ENCODE peak calls at places on chromosomes 3 and 15, in eight cellular contexts. O is natural killer cell; K is bronchial epithelial cell; N is activated CD8-positive, alpha-beta T cell treated with anti-CD3 and anti-CD28 coated beads for 36 hours; D is HCT116; U is mammary epithelial cell; A is astrocyte of the spinal cord; Z is cardiac muscle cell. P is an unnamed sample.
A peak's percentile ranks its signal among the peaks of the same experiment; 100 is the strongest.

GRCh38 chr3:117708601-117709000 is 999.0 kb downstream of the TUSC7 start:
- DNase-seq in N (no peak), D (no peak), K (peak; percentile 79), O (no peak), Z (no peak), A (no peak), U (no peak), P (no peak)

GRCh38 chr15:51869074-51869425 is 39.6 kb downstream of the TMOD3 start:
- DNase-seq in O (no peak), N (no peak), A (peak; percentile 89), U (peak; percentile 70), Z (no peak), D (peak; percentile 85), K (peak; percentile 82), P (no peak)

GRCh38 chr15:88882745-88883144 is 12.6 kb downstream of the HAPLN3 start:
- DNase-seq in N (no peak), Z (no peak), U (no peak), K (peak; percentile 33), D (no peak), O (no peak), A (peak; percentile 67), P (no peak)

GRCh38 chr15:71052356-71052755 is 62.9 kb upstream of the THSD4 start:
- DNase-seq in A (no peak), O (no peak), D (no peak), U (peak; percentile 94), K (peak; percentile 98), N (no peak), Z (no peak), P (no peak)

GRCh38 chr3:149419816-149420215 is 42.4 kb upstream of the TM4SF1 start:
- DNase-seq in Z (no peak), A (no peak), O (no peak), N (no peak), D (no peak), K (no peak), U (no peak), P (no peak)

GRCh38 chr15:37102315-37103021 is 2.1 kb upstream of the MEIS2 start:
- DNase-seq in Z (no peak), N (no peak), A (peak; percentile 49), O (no peak), D (no peak), U (no peak), K (no peak), P (no peak)

GRCh38 chr3:128335621-128336296 is 130.9 kb downstream of the DNAJB8 start:
- DNase-seq in A (no peak), O (no peak), N (no peak), U (peak; percentile 10), D (no peak), K (peak; percentile 32), Z (peak; percentile 32), P (no peak)

GRCh38 chr3:5188419-5189405 is 1.2 kb downstream of the EDEM1 start:
- DNase-seq in N (peak; percentile 76), A (peak; percentile 33), K (peak; percentile 53), Z (peak; percentile 27), D (no peak), U (peak; percentile 48), O (no peak), P (no peak)

GRCh38 chr3:161989012-161989411 is 492.4 kb downstream of the OTOL1 start:
- DNase-seq in K (no peak), O (no peak), U (no peak), Z (no peak), D (no peak), N (no peak), A (no peak), P (no peak)

GRCh38 chr3:32325957-32326356 is 65.7 kb upstream of the CMTM7 start:
- DNase-seq in Z (no peak), A (no peak), D (no peak), N (no peak), O (no peak), U (peak; percentile 23), K (peak; percentile 43), P (no peak)

GRCh38 chr15:43469867-43470266 is 23.1 kb downstream of the TP53BP1 start:
- DNase-seq in K (peak; percentile 61), A (peak; percentile 56), O (no peak), N (no peak), D (no peak), Z (no peak), U (peak; percentile 81), P (no peak)

GRCh38 chr15:73948396-73948795 is 22.1 kb downstream of the LOXL1 start:
- DNase-seq in A (no peak), K (no peak), Z (no peak), D (no peak), N (no peak), U (no peak), O (no peak), P (no peak)

GRCh38 chr15:40250304-40250656 is 11.4 kb downstream of the PAK6 start:
- DNase-seq in N (no peak), U (no peak), D (no peak), Z (no peak), A (no peak), K (no peak), O (no peak), P (no peak)

GRCh38 chr3:140470211-140470610 is 207.7 kb upstream of the TRIM42 start:
- DNase-seq in A (no peak), K (no peak), U (no peak), O (no peak), N (no peak), Z (no peak), D (no peak), P (no peak)

GRCh38 chr3:39146611-39147373 is 6.6 kb downstream of the CSRNP1 start:
- DNase-seq in O (peak; percentile 64), U (peak; percentile 97), N (peak; percentile 83), Z (no peak), A (peak; percentile 97), D (peak; percentile 77), K (peak; percentile 92), P (peak; percentile 97)

GRCh38 chr15:29270169-29270955 is 740 bp upstream of the NSMCE3 start:
- DNase-seq in Z (no peak), N (peak; percentile 11), K (peak; percentile 68), D (no peak), O (no peak), A (peak; percentile 44), U (peak; percentile 28), P (no peak)

GRCh38 chr3:33439421-33440327 is 531 bp downstream of the UBP1 start:
- DNase-seq in O (peak; percentile 51), D (no peak), U (peak; percentile 51), N (peak; percentile 64), A (peak; percentile 37), Z (peak; percentile 76), K (peak; percentile 26), P (peak; percentile 58)

GRCh38 chr3:187406927-187407326 is 38.7 kb downstream of the RTP4 start:
- DNase-seq in O (no peak), K (peak; percentile 0), N (no peak), A (peak; percentile 25), D (no peak), Z (no peak), U (peak; percentile 32), P (no peak)

GRCh38 chr3:55795736-55796135 is 308.6 kb upstream of the WNT5A start:
- DNase-seq in N (no peak), D (no peak), O (no peak), A (peak; percentile 23), U (no peak), Z (no peak), K (peak; percentile 74), P (no peak)

GRCh38 chr3:149013726-149014125 is 22.4 kb downstream of the GYG1 start:
- DNase-seq in Z (no peak), K (no peak), D (no peak), U (no peak), N (no peak), A (peak; percentile 71), O (no peak), P (no peak)

GRCh38 chr15:62833671-62834070 is 208.9 kb upstream of the TPM1 start:
- DNase-seq in Z (no peak), A (no peak), N (no peak), K (no peak), O (no peak), D (no peak), U (no peak), P (no peak)

GRCh38 chr3:42473083-42473932 is 29.1 kb upstream of the VIPR1 start:
- DNase-seq in U (peak; percentile 17), O (no peak), Z (peak; percentile 76), K (peak; percentile 32), N (no peak), A (no peak), D (no peak), P (no peak)

GRCh38 chr15:99070268-99070667 is 34.6 kb upstream of the SYNM start:
- DNase-seq in K (peak; percentile 65), Z (no peak), D (no peak), O (no peak), U (no peak), N (no peak), A (no peak), P (no peak)

GRCh38 chr3:195030791-195031321 is 240.1 kb downstream of the XXYLT1 start:
- DNase-seq in N (no peak), D (no peak), A (peak; percentile 67), Z (no peak), K (peak; percentile 98), U (peak; percentile 92), O (no peak), P (no peak)

GRCh38 chr3:2274531-2274930 is 175.9 kb downstream of the CNTN4 start:
- DNase-seq in U (no peak), A (no peak), D (no peak), Z (no peak), K (no peak), O (no peak), N (no peak), P (no peak)

GRCh38 chr3:185625784-185626183 is 39.7 kb downstream of the SENP2 start:
- DNase-seq in A (no peak), D (no peak), O (no peak), N (no peak), Z (no peak), K (no peak), U (no peak), P (no peak)
- TF ChIP-seq CTCF in A (no peak), D (no peak), O (no peak), N (no peak), Z (no peak), K (no peak), U (no peak), P (no peak)

GRCh38 chr3:151085227-151085888 is at the start of gene MED12L:
- DNase-seq in A (peak; percentile 74), D (peak; percentile 45), K (peak; percentile 39), N (peak; percentile 73), Z (peak; percentile 91), O (peak; percentile 49), U (peak; percentile 65), P (peak; percentile 55)
- TF ChIP-seq CTCF in A (no peak), D (no peak), K (no peak), N (no peak), Z (peak; percentile 7), O (no peak), U (no peak), P (no peak)

GRCh38 chr3:28334552-28334951 is 14.0 kb upstream of the ZCWPW2 start:
- DNase-seq in K (no peak), A (no peak), D (no peak), Z (no peak), N (no peak), U (no peak), O (no peak), P (no peak)
- TF ChIP-seq CTCF in K (no peak), A (peak; percentile 10), D (peak; percentile 7), Z (peak; percentile 44), N (peak; percentile 13), U (no peak), O (peak; percentile 37), P (peak; percentile 27)

DNA sequence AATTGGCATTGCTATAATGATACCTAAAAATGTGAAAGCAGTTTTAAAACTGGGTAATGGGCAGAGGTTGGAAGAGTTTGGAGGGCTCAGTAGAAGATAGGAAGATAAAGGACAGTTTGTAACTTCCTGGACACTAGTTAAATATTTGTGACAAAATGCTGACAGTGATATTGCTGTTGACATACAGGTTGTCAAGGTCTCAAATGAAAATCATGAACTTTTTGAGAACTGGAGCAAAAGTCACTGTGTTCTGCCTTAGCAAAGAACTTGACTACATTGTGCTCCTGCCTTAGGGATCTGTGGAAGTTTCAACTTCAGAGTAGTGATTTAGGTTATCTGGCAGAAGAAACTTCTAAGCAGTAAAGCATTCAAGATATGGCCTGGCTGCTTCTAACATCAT is 113.7 kb upstream of the CD96 start:
- DNase-seq in D (no peak), O (no peak), Z (no peak), A (no peak), K (no peak), U (no peak), N (no peak), P (no peak)
- TF ChIP-seq CTCF in D (no peak), O (no peak), Z (no peak), A (no peak), K (no peak), U (no peak), N (no peak), P (no peak)

P was measured in CD14-positive monocyte.